ENCODE peak calls at places on chromosome 14, in six cellular contexts. T, G, Y, Z, Q and R are unnamed samples.

GRCh38 chr14:95222870-95223398 is 65.6 kb upstream of the DICER1 start:
- DNase-seq in G (peak), Y (no peak), Q (no peak), Z (no peak), T (peak), R (no peak)

GRCh38 chr14:58663494-58664111 is 25.8 kb downstream of the DACT1 start:
- DNase-seq in Q (no peak), Z (no peak), T (peak), G (peak), Y (no peak), R (no peak)

GRCh38 chr14:101474563-101475467 is 86.5 kb upstream of the DIO3 start:
- DNase-seq in Q (no peak), G (peak), T (peak), Y (no peak), Z (no peak), R (no peak)

GRCh38 chr14:64611358-64612020 is 61.7 kb downstream of the PPP1R36 start:
- DNase-seq in Q (no peak), T (peak), Z (no peak), G (no peak), Y (no peak), R (no peak)

GRCh38 chr14:21234112-21234511 is 35.1 kb downstream of the HNRNPC start:
- DNase-seq in T (no peak), Q (no peak), Z (no peak), Y (no peak), G (peak), R (no peak)

GRCh38 chr14:32980178-32980886 is 41.7 kb downstream of the NPAS3 start:
- DNase-seq in Y (no peak), T (no peak), Z (no peak), Q (no peak), G (no peak), R (no peak)

GRCh38 chr14:70873627-70874026 is 33.6 kb upstream of the PCNX1 start:
- DNase-seq in Z (no peak), Q (peak), G (no peak), T (no peak), Y (no peak), R (no peak)

GRCh38 chr14:67999693-68000384 is 180.3 kb downstream of the RAD51B start:
- DNase-seq in Z (no peak), G (peak), Y (no peak), Q (no peak), T (peak), R (no peak)

GRCh38 chr14:52922656-52923055 is 28.2 kb downstream of the FERMT2 start:
- DNase-seq in Z (no peak), G (peak), T (no peak), Y (no peak), Q (no peak), R (no peak)

GRCh38 chr14:50714452-50715073 is 46.5 kb upstream of the SAV1 start:
- DNase-seq in Z (no peak), Y (no peak), G (peak), T (peak), Q (no peak), R (no peak)

GRCh38 chr14:99280041-99280731 is 8.2 kb upstream of the BCL11B start:
- DNase-seq in T (no peak), Q (no peak), Z (no peak), Y (no peak), G (no peak), R (no peak)

GRCh38 chr14:104676130-104676693 is 13.2 kb upstream of the INF2 start:
- DNase-seq in Y (no peak), Q (no peak), Z (no peak), G (no peak), T (no peak), R (no peak)

GRCh38 chr14:69712637-69713088 is 54.3 kb upstream of the SRSF5 start:
- DNase-seq in G (no peak), Q (no peak), T (no peak), Y (peak), Z (peak), R (peak)

GRCh38 chr14:94164685-94165431 is 9.3 kb upstream of the PPP4R4 start:
- DNase-seq in G (no peak), T (no peak), Y (peak), Z (no peak), Q (no peak), R (no peak)

GRCh38 chr14:96086032-96086431 is 46.9 kb downstream of the C14orf132 start:
- DNase-seq in T (peak), Y (no peak), Z (no peak), Q (no peak), G (peak), R (no peak)

GRCh38 chr14:45649051-45649450 is 396.0 kb upstream of the MIS18BP1 start:
- DNase-seq in G (no peak), T (no peak), Y (no peak), Q (no peak), Z (no peak), R (no peak)

GRCh38 chr14:28760431-28760996 is 6.1 kb upstream of the FOXG1 start:
- DNase-seq in Y (no peak), T (no peak), Q (no peak), Z (no peak), G (no peak), R (no peak)

GRCh38 chr14:74551431-74551830 is 57.9 kb downstream of the ISCA2 start:
- DNase-seq in Y (no peak), Q (no peak), T (no peak), Z (no peak), G (no peak), R (no peak)

GRCh38 chr14:99055019-99055418 is 217.0 kb downstream of the BCL11B start:
- DNase-seq in Q (no peak), Y (no peak), Z (no peak), G (no peak), T (no peak), R (no peak)

GRCh38 chr14:40216976-40217375 is 784.7 kb upstream of the FBXO33 start:
- DNase-seq in G (no peak), Q (no peak), Z (no peak), T (no peak), Y (no peak), R (no peak)

GRCh38 chr14:52917732-52918131 is 33.1 kb downstream of the FERMT2 start:
- DNase-seq in Y (no peak), T (peak), G (peak), Q (no peak), Z (no peak), R (no peak)

GRCh38 chr14:96280104-96280503 is 24.1 kb downstream of the BDKRB1 start:
- DNase-seq in Q (no peak), Y (no peak), T (no peak), Z (no peak), G (no peak), R (no peak)

GRCh38 chr14:89477391-89477790 is 60.4 kb upstream of the FOXN3 start:
- DNase-seq in Z (no peak), Y (no peak), G (no peak), T (no peak), Q (no peak), R (no peak)